ENCODE peak calls at places on chromosome 15, in four cellular contexts. P is sigmoid colon, B is K562, K is GM12878. H is an unnamed sample.

GRCh38 chr15:57595011-57595866 is 3.5 kb downstream of the MYZAP start:
- DNase-seq in P (no peak), B (no peak), K (no peak), H (no peak)

GRCh38 chr15:33567652-33568051 is 256.9 kb downstream of the RYR3 start:
- DNase-seq in P (no peak), B (no peak), K (no peak), H (no peak)

GRCh38 chr15:28961391-28961790 is 75.6 kb downstream of the APBA2 start:
- DNase-seq in P (peak; percentile 46), B (no peak), K (no peak), H (no peak)

GRCh38 chr15:69526086-69526485 is 73.5 kb downstream of the RPLP1 start:
- DNase-seq in P (no peak), B (no peak), K (no peak), H (no peak)

GRCh38 chr15:90667063-90667754 is 49.9 kb upstream of the BLM start:
- DNase-seq in P (no peak), B (no peak), K (no peak), H (no peak)

GRCh38 chr15:29054171-29055045 is 168.6 kb downstream of the APBA2 start:
- DNase-seq in P (peak; percentile 55), B (no peak), K (no peak), H (no peak)

GRCh38 chr15:42401544-42402478 is 42.5 kb downstream of the CAPN3 start:
- DNase-seq in P (no peak), B (peak; percentile 52), K (no peak), H (no peak)

GRCh38 chr15:84872009-84872900 is 12.2 kb upstream of the SLC28A1 start:
- DNase-seq in P (no peak), B (no peak), K (no peak), H (no peak)

GRCh38 chr15:83430436-83430835 is 16.7 kb upstream of the SH3GL3 start:
- DNase-seq in P (no peak), B (no peak), K (no peak), H (no peak)

GRCh38 chr15:36430721-36431265 is 148.6 kb upstream of the CDIN1 start:
- DNase-seq in P (no peak), B (no peak), K (no peak), H (no peak)

GRCh38 chr15:36429707-36430106 is 149.7 kb upstream of the CDIN1 start:
- DNase-seq in P (no peak), B (no peak), K (no peak), H (no peak)

GRCh38 chr15:36426696-36427095 is 152.7 kb upstream of the CDIN1 start:
- DNase-seq in P (no peak), B (no peak), K (no peak), H (no peak)

GRCh38 chr15:36430280-36430679 is 149.1 kb upstream of the CDIN1 start:
- DNase-seq in P (no peak), B (no peak), K (no peak), H (no peak)

DNA sequence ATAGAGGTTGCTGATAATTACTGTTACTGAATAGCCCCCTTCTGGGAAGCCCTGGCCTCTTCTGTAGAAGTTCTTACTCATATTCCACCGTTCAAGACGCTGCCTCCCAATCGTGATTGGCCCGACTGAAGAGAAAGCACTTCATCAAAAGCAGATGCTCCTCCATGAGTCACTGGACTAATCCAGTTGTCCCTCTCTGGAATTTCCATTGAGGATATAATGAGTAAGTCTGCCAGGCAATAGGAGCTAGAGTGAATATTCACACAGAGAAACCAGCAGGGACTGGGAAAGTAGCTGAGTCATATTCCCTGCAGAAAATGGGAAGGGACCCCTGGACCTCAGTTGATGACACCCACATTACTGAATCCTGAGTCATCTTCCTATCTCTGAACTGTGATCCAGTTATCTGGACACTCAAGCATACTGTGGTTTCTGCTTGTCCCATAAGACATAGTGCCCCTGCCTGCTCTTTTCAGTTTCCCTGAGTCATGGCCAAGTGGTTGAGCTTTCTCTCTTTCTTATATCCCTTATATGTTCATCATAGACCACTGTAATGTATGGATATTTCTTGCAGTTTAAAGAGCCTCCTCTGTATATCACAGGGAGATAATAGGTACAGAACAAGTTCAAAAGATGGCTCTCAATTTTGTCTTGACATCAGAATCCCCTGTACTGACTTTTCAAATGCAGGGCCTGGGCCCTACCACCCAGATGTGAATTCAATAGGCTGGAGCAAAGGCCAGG is 151.2 kb upstream of the CDIN1 start:
- DNase-seq in P (no peak), B (peak; percentile 76), K (no peak), H (no peak)
- TF ChIP-seq EP300 in P (no peak), B (peak; percentile 98), K (no peak), H (no peak)

GRCh38 chr15:73598540-73599195 is 34.5 kb downstream of the NPTN start:
- DNase-seq in P (no peak), B (no peak), K (no peak), H (no peak)
- H3K4me1 ChIP-seq in P (peaks cover 100% of the 10 kb centered on the region), B (peaks cover 59% of the 10 kb centered on the region), K (peaks cover 22% of the 10 kb centered on the region), H (no peaks in the 10 kb centered on the region)

DNA sequence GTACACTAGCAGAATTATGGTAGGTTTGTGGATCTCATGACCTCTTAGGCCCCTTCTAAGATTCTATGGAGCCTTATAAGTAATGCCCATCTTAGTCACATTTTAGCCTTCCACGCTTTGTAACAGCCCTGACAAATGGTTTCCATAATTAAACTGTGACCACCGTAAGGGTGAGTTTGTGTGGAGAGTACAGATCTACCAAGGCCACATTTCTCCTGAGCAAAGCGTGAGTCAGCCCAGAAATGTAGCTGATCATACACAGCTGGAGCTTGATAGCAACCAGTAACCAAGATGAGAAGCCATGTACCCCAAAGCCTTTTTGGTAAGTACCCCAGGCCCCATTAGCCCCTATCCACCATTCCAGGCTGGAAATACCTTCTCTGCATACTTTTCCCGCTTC is 31.7 kb downstream of the CHAC1 start:
- DNase-seq in P (no peak), B (no peak), K (no peak), H (no peak)
- TF ChIP-seq EP300 in P (no peak), B (no peak), K (no peak), H (no peak)

DNA sequence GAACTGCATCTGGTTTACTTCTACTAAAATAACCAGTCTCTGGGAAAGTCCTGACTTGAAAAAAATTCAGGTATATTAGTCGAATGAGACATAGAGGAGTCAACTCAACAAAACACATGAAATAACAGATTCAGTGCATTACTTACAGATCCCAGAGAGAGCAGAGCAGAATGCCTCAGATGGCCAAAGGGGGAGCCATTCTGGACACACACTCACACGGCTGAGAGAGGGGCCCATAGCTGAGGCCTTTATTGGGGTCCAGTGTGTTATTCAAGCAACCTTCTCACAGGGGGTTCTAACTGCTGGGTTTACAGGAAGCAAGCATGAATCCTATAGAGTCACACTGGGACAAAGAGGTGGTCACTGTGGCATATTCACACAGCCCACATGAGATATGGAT is 135.1 kb upstream of the SNRPN start:
- DNase-seq in P (no peak), B (no peak), K (no peak), H (no peak)
- H3K4me1 ChIP-seq in P (no peaks in the 10 kb centered on the region), B (no peaks in the 10 kb centered on the region), K (no peaks in the 10 kb centered on the region), H (no peaks in the 10 kb centered on the region)

GRCh38 chr15:92770641-92771040 is 115.1 kb upstream of the FAM174B start:
- DNase-seq in P (no peak), B (no peak), K (no peak), H (no peak)
- TF ChIP-seq EP300 in P (no peak), B (no peak), K (no peak), H (no peak)

DNA sequence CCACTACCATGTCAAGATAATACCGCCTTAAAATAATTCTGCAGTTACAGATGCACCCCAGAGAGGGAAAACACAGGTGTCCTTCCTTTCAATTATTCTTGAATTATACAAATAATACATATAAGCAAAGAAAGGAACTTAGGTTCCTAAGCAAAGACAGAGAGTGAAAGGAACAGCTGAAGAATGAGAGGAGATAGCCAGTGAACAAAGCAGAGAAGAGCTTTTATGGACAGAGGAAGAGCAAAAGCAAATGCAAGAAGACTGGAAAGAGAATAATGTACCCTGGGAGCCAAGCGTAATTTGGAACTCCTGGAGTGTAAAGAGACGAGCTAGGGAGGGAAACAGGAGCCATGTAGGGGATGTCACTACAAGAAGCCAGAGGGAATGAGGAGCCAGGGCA is 21.7 kb downstream of the GPR176 start:
- DNase-seq in P (no peak), B (no peak), K (no peak), H (no peak)
- H3K4me1 ChIP-seq in P (no peaks in the 10 kb centered on the region), B (peaks cover 13% of the 10 kb centered on the region), K (no peaks in the 10 kb centered on the region), H (no peaks in the 10 kb centered on the region)

GRCh38 chr15:99324082-99324620 is 72.9 kb downstream of the LRRC28 start:
- DNase-seq in P (no peak), B (no peak), K (peak; percentile 62), H (no peak)
- TF ChIP-seq EP300 in P (no peak), B (no peak), K (no peak), H (no peak)

DNA sequence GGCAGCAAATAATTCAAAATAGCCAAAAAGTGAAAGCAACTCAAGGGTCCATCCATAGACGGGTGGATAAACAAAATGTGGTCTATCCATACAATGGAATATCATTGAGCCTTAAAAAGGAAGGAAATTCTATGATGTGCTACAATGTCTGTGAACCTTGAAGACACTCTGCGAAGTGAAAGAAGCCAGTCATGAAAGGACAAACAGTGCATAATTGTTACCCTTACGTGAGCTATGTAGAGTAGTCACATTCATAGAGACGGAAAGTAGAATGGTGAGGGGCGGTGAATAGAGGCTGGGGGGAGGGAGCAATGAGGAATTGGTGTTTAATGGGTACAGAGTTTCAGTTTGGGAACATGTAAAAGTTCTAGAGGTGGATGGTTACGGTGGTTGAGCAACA is 18.1 kb downstream of the IGF1R start:
- DNase-seq in P (no peak), B (no peak), K (no peak), H (no peak)
- H3K4me1 ChIP-seq in P (peaks cover 79% of the 10 kb centered on the region), B (no peaks in the 10 kb centered on the region), K (peaks cover 6% of the 10 kb centered on the region), H (peaks cover 23% of the 10 kb centered on the region)

GRCh38 chr15:48614051-48614450 is 31.5 kb downstream of the FBN1 start:
- DNase-seq in P (no peak), B (no peak), K (no peak), H (no peak)
- TF ChIP-seq EP300 in P (no peak), B (no peak), K (no peak), H (no peak)